ENCODE peak calls at places on chromosomes 12 and 14, in eight cellular contexts. One of them, this sample, is unnamed.

GRCh38 chr14:87014854-87015253 is 978.1 kb downstream of the GALC start:
- DNase-seq in OCI-LY7: no peak
- DNase-seq in kidney: no peak
- DNase-seq in sigmoid colon: no peak
- DNase-seq in fibroblast of the aortic adventitia: no peak
- DNase-seq in tibial artery: no peak
- DNase-seq in upper lobe of right lung: no peak
- DNase-seq in heart left ventricle: no peak
- DNase-seq in this sample: no peak

GRCh38 chr12:77003244-77003643 is 62.1 kb downstream of the E2F7 start:
- DNase-seq in OCI-LY7: no peak
- DNase-seq in kidney: no peak
- DNase-seq in sigmoid colon: no peak
- DNase-seq in fibroblast of the aortic adventitia: peak
- DNase-seq in tibial artery: no peak
- DNase-seq in upper lobe of right lung: no peak
- DNase-seq in heart left ventricle: no peak
- DNase-seq in this sample: peak

GRCh38 chr14:82075566-82075965 is 541.9 kb upstream of the SEL1L start:
- DNase-seq in OCI-LY7: peak
- DNase-seq in kidney: no peak
- DNase-seq in sigmoid colon: no peak
- DNase-seq in fibroblast of the aortic adventitia: no peak
- DNase-seq in tibial artery: no peak
- DNase-seq in upper lobe of right lung: no peak
- DNase-seq in heart left ventricle: peak
- DNase-seq in this sample: no peak

GRCh38 chr12:121513464-121514183 is 67.2 kb downstream of the KDM2B start:
- DNase-seq in OCI-LY7: peak
- DNase-seq in kidney: no peak
- DNase-seq in sigmoid colon: no peak
- DNase-seq in fibroblast of the aortic adventitia: no peak
- DNase-seq in tibial artery: no peak
- DNase-seq in upper lobe of right lung: peak
- DNase-seq in heart left ventricle: no peak
- DNase-seq in this sample: no peak

GRCh38 chr12:47277972-47278448 is 198.3 kb upstream of the AMIGO2 start:
- DNase-seq in OCI-LY7: no peak
- DNase-seq in kidney: no peak
- DNase-seq in sigmoid colon: no peak
- DNase-seq in fibroblast of the aortic adventitia: peak
- DNase-seq in tibial artery: no peak
- DNase-seq in upper lobe of right lung: no peak
- DNase-seq in heart left ventricle: no peak
- DNase-seq in this sample: peak

GRCh38 chr12:124700810-124701594 is 133.6 kb upstream of the NCOR2 start:
- DNase-seq in OCI-LY7: no peak
- DNase-seq in kidney: peak
- DNase-seq in sigmoid colon: no peak
- DNase-seq in fibroblast of the aortic adventitia: peak
- DNase-seq in tibial artery: no peak
- DNase-seq in upper lobe of right lung: peak
- DNase-seq in heart left ventricle: peak
- DNase-seq in this sample: peak

GRCh38 chr12:96578526-96579125 is 89.2 kb downstream of the CFAP54 start:
- DNase-seq in OCI-LY7: peak
- DNase-seq in kidney: no peak
- DNase-seq in sigmoid colon: no peak
- DNase-seq in fibroblast of the aortic adventitia: peak
- DNase-seq in tibial artery: no peak
- DNase-seq in upper lobe of right lung: no peak
- DNase-seq in heart left ventricle: no peak
- DNase-seq in this sample: peak

GRCh38 chr14:57637901-57638300 is 144.2 kb upstream of the CCDC198 start:
- DNase-seq in OCI-LY7: no peak
- DNase-seq in kidney: no peak
- DNase-seq in sigmoid colon: no peak
- DNase-seq in fibroblast of the aortic adventitia: no peak
- DNase-seq in tibial artery: no peak
- DNase-seq in upper lobe of right lung: no peak
- DNase-seq in heart left ventricle: no peak
- DNase-seq in this sample: no peak

GRCh38 chr12:24499151-24500146 is 449.5 kb downstream of the BCAT1 start:
- DNase-seq in OCI-LY7: no peak
- DNase-seq in kidney: no peak
- DNase-seq in sigmoid colon: no peak
- DNase-seq in fibroblast of the aortic adventitia: peak
- DNase-seq in tibial artery: no peak
- DNase-seq in upper lobe of right lung: no peak
- DNase-seq in heart left ventricle: no peak
- DNase-seq in this sample: peak

GRCh38 chr12:60279224-60279623 is 683.4 kb downstream of the SLC16A7 start:
- DNase-seq in OCI-LY7: no peak
- DNase-seq in kidney: no peak
- DNase-seq in sigmoid colon: no peak
- DNase-seq in fibroblast of the aortic adventitia: peak
- DNase-seq in tibial artery: no peak
- DNase-seq in upper lobe of right lung: no peak
- DNase-seq in heart left ventricle: no peak
- DNase-seq in this sample: no peak

GRCh38 chr12:132289356-132290202 is 39.8 kb downstream of the GALNT9 start:
- DNase-seq in OCI-LY7: no peak
- DNase-seq in kidney: peak
- DNase-seq in sigmoid colon: no peak
- DNase-seq in fibroblast of the aortic adventitia: no peak
- DNase-seq in tibial artery: no peak
- DNase-seq in upper lobe of right lung: no peak
- DNase-seq in heart left ventricle: no peak
- DNase-seq in this sample: no peak

GRCh38 chr12:84701041-84701440 is 211.6 kb downstream of the SLC6A15 start:
- DNase-seq in OCI-LY7: no peak
- DNase-seq in kidney: no peak
- DNase-seq in sigmoid colon: no peak
- DNase-seq in fibroblast of the aortic adventitia: no peak
- DNase-seq in tibial artery: no peak
- DNase-seq in upper lobe of right lung: no peak
- DNase-seq in heart left ventricle: no peak
- DNase-seq in this sample: peak

GRCh38 chr12:24396266-24396665 is 446.8 kb upstream of the SOX5 start:
- DNase-seq in OCI-LY7: no peak
- DNase-seq in kidney: no peak
- DNase-seq in sigmoid colon: no peak
- DNase-seq in fibroblast of the aortic adventitia: no peak
- DNase-seq in tibial artery: no peak
- DNase-seq in upper lobe of right lung: no peak
- DNase-seq in heart left ventricle: no peak
- DNase-seq in this sample: no peak

GRCh38 chr14:56585461-56586084 is 6.0 kb downstream of the TMEM260 start:
- DNase-seq in OCI-LY7: no peak
- DNase-seq in kidney: no peak
- DNase-seq in sigmoid colon: no peak
- DNase-seq in fibroblast of the aortic adventitia: no peak
- DNase-seq in tibial artery: no peak
- DNase-seq in upper lobe of right lung: no peak
- DNase-seq in heart left ventricle: no peak
- DNase-seq in this sample: peak

GRCh38 chr14:33589334-33589733 is 361.5 kb downstream of the EGLN3 start:
- DNase-seq in OCI-LY7: no peak
- DNase-seq in kidney: no peak
- DNase-seq in sigmoid colon: no peak
- DNase-seq in fibroblast of the aortic adventitia: peak
- DNase-seq in tibial artery: no peak
- DNase-seq in upper lobe of right lung: no peak
- DNase-seq in heart left ventricle: no peak
- DNase-seq in this sample: peak

GRCh38 chr14:80664576-80664975 is 277.0 kb downstream of the CEP128 start:
- DNase-seq in OCI-LY7: no peak
- DNase-seq in kidney: no peak
- DNase-seq in sigmoid colon: no peak
- DNase-seq in fibroblast of the aortic adventitia: peak
- DNase-seq in tibial artery: no peak
- DNase-seq in upper lobe of right lung: no peak
- DNase-seq in heart left ventricle: no peak
- DNase-seq in this sample: peak

GRCh38 chr12:121264135-121264534 is 32.4 kb downstream of the CAMKK2 start:
- DNase-seq in OCI-LY7: no peak
- DNase-seq in kidney: peak
- DNase-seq in sigmoid colon: no peak
- DNase-seq in fibroblast of the aortic adventitia: no peak
- DNase-seq in tibial artery: no peak
- DNase-seq in upper lobe of right lung: no peak
- DNase-seq in heart left ventricle: no peak
- DNase-seq in this sample: no peak

GRCh38 chr12:120055231-120055630 is 61.3 kb downstream of the RAB35 start:
- DNase-seq in OCI-LY7: no peak
- DNase-seq in kidney: no peak
- DNase-seq in sigmoid colon: no peak
- DNase-seq in fibroblast of the aortic adventitia: peak
- DNase-seq in tibial artery: no peak
- DNase-seq in upper lobe of right lung: no peak
- DNase-seq in heart left ventricle: no peak
- DNase-seq in this sample: no peak

GRCh38 chr12:122306407-122306806 is 40.1 kb upstream of the VPS33A start:
- DNase-seq in OCI-LY7: peak
- DNase-seq in kidney: no peak
- DNase-seq in sigmoid colon: no peak
- DNase-seq in fibroblast of the aortic adventitia: no peak
- DNase-seq in tibial artery: no peak
- DNase-seq in upper lobe of right lung: no peak
- DNase-seq in heart left ventricle: no peak
- DNase-seq in this sample: no peak

GRCh38 chr14:68269136-68269535 is 449.6 kb downstream of the RAD51B start:
- DNase-seq in OCI-LY7: no peak
- DNase-seq in kidney: peak
- DNase-seq in sigmoid colon: no peak
- DNase-seq in fibroblast of the aortic adventitia: no peak
- DNase-seq in tibial artery: no peak
- DNase-seq in upper lobe of right lung: no peak
- DNase-seq in heart left ventricle: no peak
- DNase-seq in this sample: peak

GRCh38 chr12:1496162-1496925 is 98.0 kb downstream of the FBXL14 start:
- DNase-seq in OCI-LY7: no peak
- DNase-seq in kidney: peak
- DNase-seq in sigmoid colon: no peak
- DNase-seq in fibroblast of the aortic adventitia: peak
- DNase-seq in tibial artery: no peak
- DNase-seq in upper lobe of right lung: no peak
- DNase-seq in heart left ventricle: no peak
- DNase-seq in this sample: peak
- TF ChIP-seq CTCF in OCI-LY7: no peak
- TF ChIP-seq CTCF in kidney: no peak
- TF ChIP-seq CTCF in sigmoid colon: no peak
- TF ChIP-seq CTCF in fibroblast of the aortic adventitia: no peak
- TF ChIP-seq CTCF in tibial artery: no peak
- TF ChIP-seq CTCF in upper lobe of right lung: no peak
- TF ChIP-seq CTCF in heart left ventricle: no peak
- TF ChIP-seq CTCF in this sample: no peak

DNA sequence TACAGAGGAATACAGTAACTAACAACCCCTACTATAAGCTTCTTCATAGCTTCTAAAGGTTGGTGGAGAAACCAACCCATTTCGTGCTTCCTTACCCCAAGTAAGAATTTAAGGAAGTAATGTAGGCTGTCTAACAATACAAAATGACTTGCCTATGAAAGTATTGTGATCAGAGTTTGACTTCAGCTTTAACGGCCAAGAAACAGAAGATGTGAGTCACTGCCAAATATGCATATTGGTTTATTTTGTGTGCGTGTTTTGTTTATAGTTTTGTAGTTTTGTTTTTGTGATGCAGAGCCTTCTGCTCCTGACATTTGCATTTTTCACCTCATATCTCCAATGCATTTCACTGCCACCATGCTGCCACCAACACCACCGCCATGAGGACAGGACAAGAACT is 146.1 kb downstream of the FBXL14 start:
- DNase-seq in OCI-LY7: no peak
- DNase-seq in kidney: no peak
- DNase-seq in sigmoid colon: no peak
- DNase-seq in fibroblast of the aortic adventitia: no peak
- DNase-seq in tibial artery: no peak
- DNase-seq in upper lobe of right lung: no peak
- DNase-seq in heart left ventricle: no peak
- DNase-seq in this sample: no peak
- H3K4me3 ChIP-seq in OCI-LY7: no peak
- H3K4me3 ChIP-seq in kidney: no peak
- H3K4me3 ChIP-seq in sigmoid colon: no peak
- H3K4me3 ChIP-seq in fibroblast of the aortic adventitia: no peak
- H3K4me3 ChIP-seq in tibial artery: no peak
- H3K4me3 ChIP-seq in upper lobe of right lung: no peak
- H3K4me3 ChIP-seq in heart left ventricle: no peak
- H3K4me3 ChIP-seq in this sample: no peak

DNA sequence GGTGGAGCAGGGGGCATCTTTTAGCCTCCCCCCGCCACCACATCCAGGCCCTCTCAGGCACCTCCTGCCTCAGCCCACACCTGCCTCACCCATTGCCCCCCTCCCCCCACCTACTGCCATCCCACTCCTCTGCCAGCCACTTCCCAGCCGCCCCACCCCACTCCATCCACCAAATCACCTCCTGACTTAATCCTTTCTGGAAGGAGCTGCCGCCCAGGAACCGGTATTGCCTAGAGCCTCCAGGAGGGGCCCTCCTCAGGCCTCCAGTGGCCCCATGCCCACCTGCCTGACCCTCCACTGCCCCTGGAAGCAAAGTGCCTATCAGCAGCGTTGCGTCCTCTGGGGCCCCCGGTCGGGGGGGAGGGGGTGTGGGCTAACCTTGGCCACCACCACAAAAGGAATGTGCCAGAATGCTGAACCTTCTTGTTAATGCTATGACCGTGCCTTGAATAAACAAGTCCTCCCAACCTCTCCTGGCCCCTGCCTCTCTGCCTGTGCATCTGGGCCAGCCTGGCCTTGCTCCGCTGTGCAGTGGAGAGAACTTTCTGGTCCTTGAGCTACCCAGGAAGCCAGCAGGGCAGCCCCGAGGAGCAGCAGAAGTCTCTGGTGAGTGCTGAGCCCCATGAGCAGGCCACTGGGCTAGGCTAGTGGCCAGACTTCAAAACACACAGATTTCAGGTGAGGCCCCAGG is 11.8 kb downstream of the NGB start:
- DNase-seq in OCI-LY7: no peak
- DNase-seq in kidney: peak
- DNase-seq in sigmoid colon: no peak
- DNase-seq in fibroblast of the aortic adventitia: no peak
- DNase-seq in tibial artery: no peak
- DNase-seq in upper lobe of right lung: no peak
- DNase-seq in heart left ventricle: no peak
- DNase-seq in this sample: no peak
- TF ChIP-seq CTCF in OCI-LY7: no peak
- TF ChIP-seq CTCF in kidney: no peak
- TF ChIP-seq CTCF in sigmoid colon: no peak
- TF ChIP-seq CTCF in fibroblast of the aortic adventitia: no peak
- TF ChIP-seq CTCF in tibial artery: no peak
- TF ChIP-seq CTCF in upper lobe of right lung: no peak
- TF ChIP-seq CTCF in heart left ventricle: no peak
- TF ChIP-seq CTCF in this sample: no peak

DNA sequence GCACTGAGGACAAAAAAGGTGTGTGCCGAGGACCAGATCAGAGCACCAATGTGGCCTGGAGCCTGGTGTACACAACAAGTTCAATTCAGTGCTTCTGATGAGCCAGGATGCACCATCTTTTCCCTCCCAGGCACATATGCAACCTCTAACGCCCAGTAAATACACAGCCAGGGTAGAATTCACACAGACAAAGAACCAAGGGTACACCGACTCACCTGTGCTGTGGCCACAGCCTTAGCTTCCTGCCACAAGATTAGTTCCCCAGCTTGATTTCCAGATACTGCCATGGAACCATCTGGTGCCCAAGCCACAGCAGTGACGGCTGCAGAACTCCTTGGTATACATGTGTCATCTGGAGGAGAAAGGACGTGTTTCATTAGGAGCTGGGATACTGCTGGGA is 29.4 kb downstream of the PARP2 start:
- DNase-seq in OCI-LY7: no peak
- DNase-seq in kidney: no peak
- DNase-seq in sigmoid colon: no peak
- DNase-seq in fibroblast of the aortic adventitia: no peak
- DNase-seq in tibial artery: no peak
- DNase-seq in upper lobe of right lung: no peak
- DNase-seq in heart left ventricle: no peak
- DNase-seq in this sample: no peak
- H3K4me3 ChIP-seq in OCI-LY7: no peak
- H3K4me3 ChIP-seq in kidney: no peak
- H3K4me3 ChIP-seq in sigmoid colon: no peak
- H3K4me3 ChIP-seq in fibroblast of the aortic adventitia: no peak
- H3K4me3 ChIP-seq in tibial artery: no peak
- H3K4me3 ChIP-seq in upper lobe of right lung: no peak
- H3K4me3 ChIP-seq in heart left ventricle: no peak
- H3K4me3 ChIP-seq in this sample: no peak

This sample was measured in astrocyte of the spinal cord.